ENCODE peak calls at places on chromosome 7, in nine cellular contexts. O is cardiac muscle cell, G is nephron progenitor cell, W is IMR-90, S is fibroblast of mammary gland, U is neural progenitor cell, B is bronchial epithelial cell, D is fibroblast of villous mesenchyme, J is tibial artery. M is an unnamed sample.

GRCh38 chr7:77887567-77887966 is 89.0 kb downstream of the PHTF2 start:
- DNase-seq in O (no peak), G (no peak), W (peak), S (peak), U (no peak), B (peak), D (peak), J (no peak), M (peak)

GRCh38 chr7:101860316-101861222 is 43.1 kb downstream of the CUX1 start:
- DNase-seq in O (no peak), G (no peak), W (no peak), S (no peak), U (no peak), B (no peak), D (no peak), J (no peak), M (no peak)

GRCh38 chr7:19674266-19674960 is 34.4 kb downstream of the POLR1F start:
- DNase-seq in O (no peak), G (no peak), W (no peak), S (peak), U (peak), B (peak), D (peak), J (no peak), M (peak)

GRCh38 chr7:18491871-18492270 is 3.7 kb upstream of the HDAC9 start:
- DNase-seq in O (no peak), G (no peak), W (no peak), S (no peak), U (no peak), B (no peak), D (peak), J (no peak), M (no peak)

GRCh38 chr7:55130079-55130476 is 111.3 kb downstream of the EGFR start:
- DNase-seq in O (no peak), G (no peak), W (peak), S (peak), U (peak), B (no peak), D (peak), J (no peak), M (peak)

GRCh38 chr7:81637527-81637926 is 132.3 kb downstream of the HGF start:
- DNase-seq in O (no peak), G (no peak), W (no peak), S (no peak), U (no peak), B (no peak), D (no peak), J (no peak), M (no peak)

GRCh38 chr7:44534501-44534900 is 6.6 kb downstream of the NPC1L1 start:
- DNase-seq in O (peak), G (peak), W (no peak), S (peak), U (peak), B (peak), D (peak), J (no peak), M (peak)

GRCh38 chr7:141685285-141686035 is 16.5 kb downstream of the DENND11 start:
- DNase-seq in O (no peak), G (no peak), W (no peak), S (no peak), U (no peak), B (no peak), D (no peak), J (no peak), M (no peak)

GRCh38 chr7:50331564-50332208 is 27.2 kb downstream of the IKZF1 start:
- DNase-seq in O (no peak), G (no peak), W (no peak), S (no peak), U (no peak), B (peak), D (no peak), J (no peak), M (no peak)

GRCh38 chr7:123958186-123958703 is 33.2 kb downstream of the SPAM1 start:
- DNase-seq in O (no peak), G (no peak), W (no peak), S (peak), U (no peak), B (peak), D (no peak), J (no peak), M (peak)

GRCh38 chr7:91556239-91556638 is 292.0 kb downstream of the FZD1 start:
- DNase-seq in O (no peak), G (no peak), W (no peak), S (no peak), U (no peak), B (no peak), D (no peak), J (no peak), M (no peak)

GRCh38 chr7:5636914-5637313 is 144.5 kb downstream of the RNF216 start:
- DNase-seq in O (no peak), G (no peak), W (peak), S (peak), U (peak), B (peak), D (peak), J (peak), M (peak)

GRCh38 chr7:7793921-7794320 is 75.5 kb upstream of the RPA3 start:
- DNase-seq in O (no peak), G (no peak), W (no peak), S (no peak), U (no peak), B (no peak), D (no peak), J (no peak), M (no peak)

DNA sequence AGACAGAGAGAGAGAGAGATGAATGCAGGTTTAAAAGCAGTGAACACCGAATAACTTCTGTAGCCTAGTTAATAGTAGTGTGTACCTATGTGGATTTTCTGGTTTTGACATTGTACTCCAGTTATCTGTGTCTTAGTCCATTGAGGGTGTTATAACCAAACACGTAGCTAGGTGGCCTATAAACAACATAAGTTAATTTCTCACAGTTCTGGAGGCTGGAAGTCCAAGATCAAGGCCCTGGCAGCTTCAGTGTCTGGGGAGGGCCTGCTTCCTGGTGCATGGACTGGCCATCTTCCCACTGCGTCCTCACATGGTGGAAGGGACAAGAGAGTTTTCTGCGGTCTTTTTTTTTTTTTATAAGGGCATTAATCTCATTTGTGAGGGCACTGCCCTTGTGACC is 23.5 kb downstream of the AOC1 start:
- DNase-seq in O (no peak), G (no peak), W (no peak), S (peak), U (no peak), B (peak), D (no peak), J (no peak), M (no peak)
- TF ChIP-seq CTCF in O (peak), G (no peak), W (no peak), S (peak), U (no peak), B (peak), D (no peak), J (no peak), M (no peak)

GRCh38 chr7:73810991-73811360 is 19.8 kb upstream of the CLDN4 start:
- DNase-seq in O (no peak), G (no peak), W (no peak), S (no peak), U (peak), B (no peak), D (no peak), J (peak), M (no peak)
- TF ChIP-seq CTCF in O (no peak), G (no peak), W (no peak), S (no peak), U (no peak), B (no peak), D (no peak), J (no peak), M (no peak)

GRCh38 chr7:140645166-140645565 is 4.6 kb upstream of the DENND2A start:
- DNase-seq in O (no peak), G (no peak), W (no peak), S (no peak), U (peak), B (no peak), D (no peak), J (peak), M (no peak)
- TF ChIP-seq CTCF in O (peak), G (peak), W (peak), S (peak), U (peak), B (peak), D (peak), J (no peak), M (peak)

GRCh38 chr7:104841798-104842197 is 172.2 kb upstream of the KMT2E start:
- DNase-seq in O (no peak), G (no peak), W (no peak), S (no peak), U (no peak), B (no peak), D (no peak), J (no peak), M (no peak)

GRCh38 chr7:104839842-104840241 is 174.2 kb upstream of the KMT2E start:
- DNase-seq in O (no peak), G (no peak), W (no peak), S (no peak), U (no peak), B (no peak), D (no peak), J (no peak), M (no peak)

GRCh38 chr7:104843198-104843597 is 170.8 kb upstream of the KMT2E start:
- DNase-seq in O (no peak), G (no peak), W (no peak), S (peak), U (no peak), B (peak), D (no peak), J (no peak), M (peak)

GRCh38 chr7:104836976-104837375 is 177.0 kb upstream of the KMT2E start:
- DNase-seq in O (no peak), G (no peak), W (no peak), S (peak), U (no peak), B (no peak), D (no peak), J (no peak), M (no peak)

DNA sequence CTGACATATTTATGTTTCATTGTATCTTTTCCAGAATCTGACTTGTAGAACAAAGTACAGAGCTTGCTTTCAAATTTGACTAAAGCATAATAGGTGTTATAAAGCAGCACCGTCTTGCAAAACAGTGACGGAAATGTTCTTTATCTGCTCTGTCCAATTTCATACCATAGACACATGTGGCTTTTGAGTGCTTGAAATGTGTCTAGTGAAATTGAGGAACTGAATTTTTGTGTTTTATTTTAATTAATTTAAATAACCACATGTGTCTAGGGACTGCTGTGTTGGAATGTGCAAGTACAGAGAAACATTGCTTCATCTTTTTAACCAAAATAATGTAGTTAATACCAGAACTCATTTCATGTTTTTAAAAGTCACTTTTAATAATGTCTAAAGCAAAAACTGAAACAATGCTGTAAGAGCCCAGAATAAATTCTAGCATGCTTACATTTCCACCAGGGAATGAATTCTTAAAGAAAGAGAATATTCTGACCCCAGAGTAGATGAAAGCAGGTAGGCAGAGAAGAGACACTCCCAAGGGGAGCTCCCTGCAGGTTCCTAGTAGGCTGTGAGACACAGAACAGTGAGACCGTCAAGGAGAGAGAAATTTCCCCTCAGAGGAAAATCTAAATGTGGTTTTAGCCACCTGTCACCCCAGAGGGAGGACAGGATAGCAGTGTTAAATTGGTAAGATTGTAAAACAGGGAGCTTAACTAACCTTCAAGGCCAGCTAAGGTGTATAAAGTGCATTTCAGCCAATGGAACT is 175.3 kb upstream of the KMT2E start:
- DNase-seq in O (no peak), G (no peak), W (no peak), S (no peak), U (no peak), B (no peak), D (no peak), J (no peak), M (no peak)
- TF ChIP-seq CTCF in O (no peak), G (no peak), W (no peak), S (no peak), U (no peak), B (no peak), D (no peak), J (no peak), M (no peak)

GRCh38 chr7:137961200-137962177 is 40.4 kb downstream of the CREB3L2 start:
- DNase-seq in O (no peak), G (no peak), W (peak), S (peak), U (no peak), B (no peak), D (no peak), J (peak), M (no peak)
- TF ChIP-seq CTCF in O (no peak), G (no peak), W (no peak), S (no peak), U (no peak), B (no peak), D (no peak), J (no peak), M (no peak)

M was measured in cardiac fibroblast.